ENCODE peak calls at places on chromosomes 16 and 17, in ten cellular contexts. One of them, this sample, is unnamed.

GRCh38 chr17:83192161-83192788 is 112.9 kb downstream of the METRNL start:
- DNase-seq in uterus: peak
- DNase-seq in thoracic aorta: no peak
- DNase-seq in cardiac fibroblast: no peak
- DNase-seq in endodermal cell: no peak
- DNase-seq in colonic mucosa: peak
- DNase-seq in astrocyte of the cerebellum: no peak
- DNase-seq in mucosa of descending colon: peak
- DNase-seq in GM12865: no peak
- DNase-seq in osteocyte: no peak
- DNase-seq in this sample: no peak

GRCh38 chr16:278863-279366 is 1.5 kb upstream of the ARHGDIG start:
- DNase-seq in uterus: no peak
- DNase-seq in thoracic aorta: no peak
- DNase-seq in cardiac fibroblast: peak
- DNase-seq in endodermal cell: peak
- DNase-seq in colonic mucosa: no peak
- DNase-seq in astrocyte of the cerebellum: no peak
- DNase-seq in mucosa of descending colon: no peak
- DNase-seq in GM12865: peak
- DNase-seq in osteocyte: no peak
- DNase-seq in this sample: no peak

GRCh38 chr17:2172447-2172938 is 117.6 kb downstream of the HIC1 start:
- DNase-seq in uterus: peak
- DNase-seq in thoracic aorta: no peak
- DNase-seq in cardiac fibroblast: no peak
- DNase-seq in endodermal cell: no peak
- DNase-seq in colonic mucosa: no peak
- DNase-seq in astrocyte of the cerebellum: peak
- DNase-seq in mucosa of descending colon: no peak
- DNase-seq in GM12865: no peak
- DNase-seq in osteocyte: no peak
- DNase-seq in this sample: no peak

GRCh38 chr16:17104654-17105053 is 366.1 kb downstream of the XYLT1 start:
- DNase-seq in uterus: no peak
- DNase-seq in thoracic aorta: no peak
- DNase-seq in cardiac fibroblast: no peak
- DNase-seq in endodermal cell: no peak
- DNase-seq in colonic mucosa: no peak
- DNase-seq in astrocyte of the cerebellum: no peak
- DNase-seq in mucosa of descending colon: no peak
- DNase-seq in GM12865: no peak
- DNase-seq in osteocyte: no peak
- DNase-seq in this sample: no peak

GRCh38 chr16:8935989-8936388 is 27.7 kb downstream of the USP7 start:
- DNase-seq in uterus: no peak
- DNase-seq in thoracic aorta: no peak
- DNase-seq in cardiac fibroblast: no peak
- DNase-seq in endodermal cell: peak
- DNase-seq in colonic mucosa: no peak
- DNase-seq in astrocyte of the cerebellum: no peak
- DNase-seq in mucosa of descending colon: no peak
- DNase-seq in GM12865: peak
- DNase-seq in osteocyte: no peak
- DNase-seq in this sample: no peak

GRCh38 chr16:65833171-65833871 is 533.2 kb upstream of the CDH5 start:
- DNase-seq in uterus: peak
- DNase-seq in thoracic aorta: no peak
- DNase-seq in cardiac fibroblast: peak
- DNase-seq in endodermal cell: no peak
- DNase-seq in colonic mucosa: no peak
- DNase-seq in astrocyte of the cerebellum: peak
- DNase-seq in mucosa of descending colon: no peak
- DNase-seq in GM12865: no peak
- DNase-seq in osteocyte: no peak
- DNase-seq in this sample: no peak

GRCh38 chr17:64213995-64214507 is 49.0 kb downstream of the TEX2 start:
- DNase-seq in uterus: no peak
- DNase-seq in thoracic aorta: no peak
- DNase-seq in cardiac fibroblast: peak
- DNase-seq in endodermal cell: no peak
- DNase-seq in colonic mucosa: no peak
- DNase-seq in astrocyte of the cerebellum: peak
- DNase-seq in mucosa of descending colon: no peak
- DNase-seq in GM12865: no peak
- DNase-seq in osteocyte: no peak
- DNase-seq in this sample: no peak

GRCh38 chr16:58850627-58851024 is 116.5 kb upstream of the GOT2 start:
- DNase-seq in uterus: no peak
- DNase-seq in thoracic aorta: no peak
- DNase-seq in cardiac fibroblast: no peak
- DNase-seq in endodermal cell: no peak
- DNase-seq in colonic mucosa: no peak
- DNase-seq in astrocyte of the cerebellum: no peak
- DNase-seq in mucosa of descending colon: no peak
- DNase-seq in GM12865: no peak
- DNase-seq in osteocyte: no peak
- DNase-seq in this sample: no peak

GRCh38 chr17:7307686-7308624 is 527 bp downstream of the EIF5A start:
- DNase-seq in uterus: peak
- DNase-seq in thoracic aorta: no peak
- DNase-seq in cardiac fibroblast: peak
- DNase-seq in endodermal cell: peak
- DNase-seq in colonic mucosa: peak
- DNase-seq in astrocyte of the cerebellum: no peak
- DNase-seq in mucosa of descending colon: peak
- DNase-seq in GM12865: peak
- DNase-seq in osteocyte: no peak
- DNase-seq in this sample: no peak

GRCh38 chr16:14489460-14489859 is 140.6 kb downstream of the PARN start:
- DNase-seq in uterus: no peak
- DNase-seq in thoracic aorta: no peak
- DNase-seq in cardiac fibroblast: peak
- DNase-seq in endodermal cell: peak
- DNase-seq in colonic mucosa: no peak
- DNase-seq in astrocyte of the cerebellum: no peak
- DNase-seq in mucosa of descending colon: no peak
- DNase-seq in GM12865: peak
- DNase-seq in osteocyte: no peak
- DNase-seq in this sample: no peak

GRCh38 chr16:87924041-87924851 is 12.1 kb downstream of the CA5A start:
- DNase-seq in uterus: no peak
- DNase-seq in thoracic aorta: no peak
- DNase-seq in cardiac fibroblast: no peak
- DNase-seq in endodermal cell: no peak
- DNase-seq in colonic mucosa: no peak
- DNase-seq in astrocyte of the cerebellum: no peak
- DNase-seq in mucosa of descending colon: no peak
- DNase-seq in GM12865: peak
- DNase-seq in osteocyte: no peak
- DNase-seq in this sample: peak

GRCh38 chr17:65535777-65536572 is 25.5 kb downstream of the AXIN2 start:
- DNase-seq in uterus: no peak
- DNase-seq in thoracic aorta: no peak
- DNase-seq in cardiac fibroblast: no peak
- DNase-seq in endodermal cell: no peak
- DNase-seq in colonic mucosa: no peak
- DNase-seq in astrocyte of the cerebellum: no peak
- DNase-seq in mucosa of descending colon: no peak
- DNase-seq in GM12865: no peak
- DNase-seq in osteocyte: no peak
- DNase-seq in this sample: no peak

GRCh38 chr16:53865492-53865863 is 161.5 kb downstream of the FTO start:
- DNase-seq in uterus: no peak
- DNase-seq in thoracic aorta: no peak
- DNase-seq in cardiac fibroblast: peak
- DNase-seq in endodermal cell: no peak
- DNase-seq in colonic mucosa: no peak
- DNase-seq in astrocyte of the cerebellum: no peak
- DNase-seq in mucosa of descending colon: no peak
- DNase-seq in GM12865: peak
- DNase-seq in osteocyte: no peak
- DNase-seq in this sample: peak

GRCh38 chr17:45389354-45389753 is 43.3 kb downstream of the ARHGAP27 start:
- DNase-seq in uterus: no peak
- DNase-seq in thoracic aorta: no peak
- DNase-seq in cardiac fibroblast: no peak
- DNase-seq in endodermal cell: no peak
- DNase-seq in colonic mucosa: no peak
- DNase-seq in astrocyte of the cerebellum: no peak
- DNase-seq in mucosa of descending colon: no peak
- DNase-seq in GM12865: no peak
- DNase-seq in osteocyte: no peak
- DNase-seq in this sample: no peak

GRCh38 chr16:10978124-10978523 is 33.8 kb downstream of the CLEC16A start:
- DNase-seq in uterus: no peak
- DNase-seq in thoracic aorta: no peak
- DNase-seq in cardiac fibroblast: no peak
- DNase-seq in endodermal cell: no peak
- DNase-seq in colonic mucosa: no peak
- DNase-seq in astrocyte of the cerebellum: no peak
- DNase-seq in mucosa of descending colon: no peak
- DNase-seq in GM12865: no peak
- DNase-seq in osteocyte: no peak
- DNase-seq in this sample: no peak

GRCh38 chr16:10979717-10980601 is 35.6 kb downstream of the CLEC16A start:
- DNase-seq in uterus: peak
- DNase-seq in thoracic aorta: no peak
- DNase-seq in cardiac fibroblast: peak
- DNase-seq in endodermal cell: peak
- DNase-seq in colonic mucosa: peak
- DNase-seq in astrocyte of the cerebellum: no peak
- DNase-seq in mucosa of descending colon: no peak
- DNase-seq in GM12865: no peak
- DNase-seq in osteocyte: no peak
- DNase-seq in this sample: no peak

GRCh38 chr16:10976663-10977062 is 32.3 kb downstream of the CLEC16A start:
- DNase-seq in uterus: no peak
- DNase-seq in thoracic aorta: no peak
- DNase-seq in cardiac fibroblast: no peak
- DNase-seq in endodermal cell: no peak
- DNase-seq in colonic mucosa: no peak
- DNase-seq in astrocyte of the cerebellum: no peak
- DNase-seq in mucosa of descending colon: no peak
- DNase-seq in GM12865: no peak
- DNase-seq in osteocyte: no peak
- DNase-seq in this sample: no peak

GRCh38 chr16:10980811-10981210 is 36.4 kb downstream of the CLEC16A start:
- DNase-seq in uterus: no peak
- DNase-seq in thoracic aorta: no peak
- DNase-seq in cardiac fibroblast: no peak
- DNase-seq in endodermal cell: no peak
- DNase-seq in colonic mucosa: no peak
- DNase-seq in astrocyte of the cerebellum: no peak
- DNase-seq in mucosa of descending colon: no peak
- DNase-seq in GM12865: no peak
- DNase-seq in osteocyte: no peak
- DNase-seq in this sample: no peak

GRCh38 chr16:10978846-10979446 is 34.6 kb downstream of the CLEC16A start:
- DNase-seq in uterus: no peak
- DNase-seq in thoracic aorta: no peak
- DNase-seq in cardiac fibroblast: no peak
- DNase-seq in endodermal cell: no peak
- DNase-seq in colonic mucosa: no peak
- DNase-seq in astrocyte of the cerebellum: no peak
- DNase-seq in mucosa of descending colon: no peak
- DNase-seq in GM12865: no peak
- DNase-seq in osteocyte: no peak
- DNase-seq in this sample: no peak
- TF ChIP-seq CTCF in uterus: no peak
- TF ChIP-seq CTCF in thoracic aorta: no peak
- TF ChIP-seq CTCF in cardiac fibroblast: no peak
- TF ChIP-seq CTCF in endodermal cell: no peak
- TF ChIP-seq CTCF in colonic mucosa: no peak
- TF ChIP-seq CTCF in astrocyte of the cerebellum: no peak
- TF ChIP-seq CTCF in mucosa of descending colon: no peak
- TF ChIP-seq CTCF in GM12865: no peak
- TF ChIP-seq CTCF in osteocyte: no peak
- TF ChIP-seq CTCF in this sample: no peak

GRCh38 chr17:17782425-17783120 is 54.2 kb downstream of the SREBF1 start:
- DNase-seq in uterus: no peak
- DNase-seq in thoracic aorta: no peak
- DNase-seq in cardiac fibroblast: no peak
- DNase-seq in endodermal cell: peak
- DNase-seq in colonic mucosa: peak
- DNase-seq in astrocyte of the cerebellum: no peak
- DNase-seq in mucosa of descending colon: no peak
- DNase-seq in GM12865: peak
- DNase-seq in osteocyte: no peak
- DNase-seq in this sample: peak
- TF ChIP-seq CTCF in uterus: no peak
- TF ChIP-seq CTCF in thoracic aorta: no peak
- TF ChIP-seq CTCF in cardiac fibroblast: no peak
- TF ChIP-seq CTCF in endodermal cell: no peak
- TF ChIP-seq CTCF in colonic mucosa: no peak
- TF ChIP-seq CTCF in astrocyte of the cerebellum: peak
- TF ChIP-seq CTCF in mucosa of descending colon: no peak
- TF ChIP-seq CTCF in GM12865: no peak
- TF ChIP-seq CTCF in osteocyte: no peak
- TF ChIP-seq CTCF in this sample: no peak

GRCh38 chr16:68235105-68235881 is 634 bp downstream of the ESRP2 start:
- DNase-seq in uterus: no peak
- DNase-seq in thoracic aorta: no peak
- DNase-seq in cardiac fibroblast: no peak
- DNase-seq in endodermal cell: peak
- DNase-seq in colonic mucosa: peak
- DNase-seq in astrocyte of the cerebellum: no peak
- DNase-seq in mucosa of descending colon: peak
- DNase-seq in GM12865: no peak
- DNase-seq in osteocyte: no peak
- DNase-seq in this sample: no peak
- TF ChIP-seq CTCF in uterus: no peak
- TF ChIP-seq CTCF in thoracic aorta: no peak
- TF ChIP-seq CTCF in cardiac fibroblast: no peak
- TF ChIP-seq CTCF in endodermal cell: peak
- TF ChIP-seq CTCF in colonic mucosa: no peak
- TF ChIP-seq CTCF in astrocyte of the cerebellum: no peak
- TF ChIP-seq CTCF in mucosa of descending colon: no peak
- TF ChIP-seq CTCF in GM12865: no peak
- TF ChIP-seq CTCF in osteocyte: no peak
- TF ChIP-seq CTCF in this sample: no peak

DNA sequence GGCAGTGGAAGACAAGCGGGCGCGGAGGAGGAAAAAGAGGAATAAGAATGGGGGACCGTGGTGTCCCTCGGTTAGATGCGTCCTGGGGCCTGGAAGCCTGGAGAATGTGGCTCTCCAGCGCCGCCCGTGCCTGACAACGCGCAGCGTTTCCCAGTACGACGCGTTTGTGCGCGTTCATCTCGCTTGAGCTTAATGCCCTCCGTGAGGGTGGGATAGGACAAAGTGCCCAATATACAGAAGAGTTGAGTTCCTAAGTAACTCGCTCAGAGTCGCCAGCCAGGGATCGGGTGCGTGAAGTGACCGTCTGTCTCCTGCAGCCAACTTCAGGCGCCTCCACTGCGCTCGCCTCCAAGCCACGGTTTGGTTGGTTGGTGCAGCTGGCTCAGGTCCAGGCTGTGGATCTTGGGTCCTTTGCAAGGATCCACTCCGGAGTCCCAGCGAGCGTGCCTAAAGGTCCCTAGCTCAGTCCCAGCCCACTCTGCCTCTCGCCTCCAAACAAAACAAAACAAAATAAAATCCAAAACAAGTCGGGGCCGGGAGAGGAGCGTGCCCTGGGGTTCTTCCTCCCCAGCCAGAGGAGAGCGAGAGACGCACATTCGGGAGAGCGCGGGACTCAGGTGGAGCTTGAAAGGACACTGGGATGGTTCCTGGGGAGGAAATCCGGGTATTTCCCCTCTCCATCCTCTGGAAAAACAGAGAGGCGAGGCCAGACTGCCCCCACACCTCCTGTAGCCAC is 951 bp downstream of the GALR2 start:
- DNase-seq in uterus: peak
- DNase-seq in thoracic aorta: no peak
- DNase-seq in cardiac fibroblast: no peak
- DNase-seq in endodermal cell: peak
- DNase-seq in colonic mucosa: no peak
- DNase-seq in astrocyte of the cerebellum: no peak
- DNase-seq in mucosa of descending colon: no peak
- DNase-seq in GM12865: no peak
- DNase-seq in osteocyte: no peak
- DNase-seq in this sample: no peak
- TF ChIP-seq CTCF in uterus: no peak
- TF ChIP-seq CTCF in thoracic aorta: no peak
- TF ChIP-seq CTCF in cardiac fibroblast: no peak
- TF ChIP-seq CTCF in endodermal cell: peak
- TF ChIP-seq CTCF in colonic mucosa: no peak
- TF ChIP-seq CTCF in astrocyte of the cerebellum: no peak
- TF ChIP-seq CTCF in mucosa of descending colon: no peak
- TF ChIP-seq CTCF in GM12865: no peak
- TF ChIP-seq CTCF in osteocyte: no peak
- TF ChIP-seq CTCF in this sample: no peak